ENCODE peak calls at places on chromosomes 12 and 14, in ten cellular contexts. I is astrocyte, M is GM23338, F is A673, E is GM23248, J is PC-3, Z is PC-9, O is GM12878, B is hepatocyte, W is fibroblast of lung. G is an unnamed sample.

GRCh38 chr12:15152864-15153263 is 68.4 kb downstream of the RERG start:
- DNase-seq in E (peak), M (no peak), W (peak), Z (no peak), F (peak), B (peak), O (no peak), J (peak), I (peak), G (no peak)

GRCh38 chr12:7433276-7433822 is 10.6 kb downstream of the CD163L1 start:
- DNase-seq in W (peak), M (no peak), E (peak), Z (peak), O (no peak), J (peak), F (peak), I (peak), B (no peak), G (no peak)

GRCh38 chr12:66279127-66279712 is 23.1 kb upstream of the HELB start:
- DNase-seq in I (peak), E (peak), F (peak), J (peak), O (no peak), M (peak), B (peak), Z (no peak), W (peak), G (no peak)

GRCh38 chr12:123150804-123151678 is at the start of gene PITPNM2:
- DNase-seq in B (peak), J (peak), Z (peak), E (peak), I (no peak), M (peak), O (no peak), W (peak), F (peak), G (peak)

GRCh38 chr12:1184402-1184801 is 193.4 kb downstream of the ERC1 start:
- DNase-seq in M (no peak), I (peak), J (peak), F (no peak), E (peak), Z (no peak), O (no peak), W (no peak), B (no peak), G (no peak)

GRCh38 chr12:44774815-44775411 is 101.2 kb downstream of the NELL2 start:
- DNase-seq in M (peak), E (peak), I (no peak), F (peak), Z (peak), W (no peak), B (peak), J (peak), O (no peak), G (no peak)

GRCh38 chr12:107318804-107319535 is 225.6 kb upstream of the CRY1 start:
- DNase-seq in Z (peak), B (peak), W (peak), F (peak), O (no peak), E (peak), M (peak), J (peak), I (peak), G (no peak)

GRCh38 chr12:116332705-116333380 is 55.4 kb upstream of the MED13L start:
- DNase-seq in W (no peak), J (no peak), E (no peak), M (no peak), I (no peak), O (no peak), Z (no peak), F (no peak), B (no peak), G (no peak)

GRCh38 chr14:103519043-103519836 is 3.4 kb downstream of the CKB start:
- DNase-seq in F (no peak), W (peak), Z (no peak), B (peak), M (no peak), O (no peak), E (peak), I (no peak), J (no peak), G (no peak)

GRCh38 chr14:37142835-37143499 is 29.4 kb downstream of the SLC25A21 start:
- DNase-seq in B (no peak), M (no peak), F (no peak), I (peak), J (peak), Z (peak), W (peak), E (peak), O (no peak), G (no peak)

GRCh38 chr12:91413591-91413990 is 231.0 kb upstream of the DCN start:
- DNase-seq in Z (peak), W (peak), M (no peak), O (no peak), E (peak), B (peak), J (peak), I (peak), F (no peak), G (no peak)

GRCh38 chr14:36520601-36521525 is 831 bp upstream of the NKX2-1 start:
- DNase-seq in I (no peak), E (peak), F (no peak), B (peak), Z (peak), W (peak), M (peak), O (no peak), J (peak), G (no peak)

GRCh38 chr14:95397325-95397724 is 77.6 kb upstream of the CLMN start:
- DNase-seq in W (no peak), O (no peak), I (no peak), Z (no peak), F (no peak), B (no peak), E (no peak), M (no peak), J (no peak), G (no peak)

GRCh38 chr14:104143071-104143470 is 4.7 kb downstream of the KIF26A start:
- DNase-seq in J (no peak), W (no peak), M (no peak), O (no peak), B (no peak), F (no peak), E (no peak), Z (no peak), I (no peak), G (no peak)

GRCh38 chr12:1880153-1880845 is 38.2 kb downstream of the CACNA2D4 start:
- DNase-seq in E (no peak), B (peak), I (no peak), J (no peak), M (no peak), Z (no peak), W (no peak), F (no peak), O (no peak), G (no peak)

GRCh38 chr12:78929075-78929418 is 64.5 kb downstream of the SYT1 start:
- DNase-seq in I (peak), M (no peak), B (no peak), O (no peak), Z (no peak), F (no peak), J (no peak), E (no peak), W (no peak), G (no peak)

GRCh38 chr12:12319501-12320322 is 30.3 kb downstream of the MANSC1 start:
- DNase-seq in E (peak), O (no peak), M (peak), I (peak), W (no peak), F (peak), B (peak), Z (no peak), J (no peak), G (no peak)

GRCh38 chr14:75063013-75063412 is 811 bp downstream of the ACYP1 start:
- DNase-seq in O (no peak), F (no peak), W (no peak), B (no peak), J (no peak), E (peak), I (no peak), Z (no peak), M (no peak), G (peak)
- H3K4me3 ChIP-seq in O (peak), F (peak), W (peak), B (peak), J (peak), E (peak), I (peak), Z (peak), M (peak), G (peak)

GRCh38 chr12:121467638-121468403 is 67.9 kb downstream of the RNF34 start:
- DNase-seq in O (no peak), E (peak), F (peak), B (peak), M (peak), I (no peak), J (no peak), W (peak), Z (no peak), G (no peak)
- TF ChIP-seq EZH2 in O (no peak), E (no peak), F (no peak), B (no peak), M (no peak), I (no peak), J (no peak), W (no peak), Z (no peak), G (no peak)

GRCh38 chr14:76956253-76957090 is 72.0 kb downstream of the IRF2BPL start:
- DNase-seq in I (peak), E (peak), F (peak), Z (peak), J (peak), B (peak), W (peak), M (peak), O (no peak), G (peak)
- H3K4me3 ChIP-seq in I (no peak), E (peak), F (peak), Z (peak), J (peak), B (no peak), W (peak), M (peak), O (peak), G (peak)

DNA sequence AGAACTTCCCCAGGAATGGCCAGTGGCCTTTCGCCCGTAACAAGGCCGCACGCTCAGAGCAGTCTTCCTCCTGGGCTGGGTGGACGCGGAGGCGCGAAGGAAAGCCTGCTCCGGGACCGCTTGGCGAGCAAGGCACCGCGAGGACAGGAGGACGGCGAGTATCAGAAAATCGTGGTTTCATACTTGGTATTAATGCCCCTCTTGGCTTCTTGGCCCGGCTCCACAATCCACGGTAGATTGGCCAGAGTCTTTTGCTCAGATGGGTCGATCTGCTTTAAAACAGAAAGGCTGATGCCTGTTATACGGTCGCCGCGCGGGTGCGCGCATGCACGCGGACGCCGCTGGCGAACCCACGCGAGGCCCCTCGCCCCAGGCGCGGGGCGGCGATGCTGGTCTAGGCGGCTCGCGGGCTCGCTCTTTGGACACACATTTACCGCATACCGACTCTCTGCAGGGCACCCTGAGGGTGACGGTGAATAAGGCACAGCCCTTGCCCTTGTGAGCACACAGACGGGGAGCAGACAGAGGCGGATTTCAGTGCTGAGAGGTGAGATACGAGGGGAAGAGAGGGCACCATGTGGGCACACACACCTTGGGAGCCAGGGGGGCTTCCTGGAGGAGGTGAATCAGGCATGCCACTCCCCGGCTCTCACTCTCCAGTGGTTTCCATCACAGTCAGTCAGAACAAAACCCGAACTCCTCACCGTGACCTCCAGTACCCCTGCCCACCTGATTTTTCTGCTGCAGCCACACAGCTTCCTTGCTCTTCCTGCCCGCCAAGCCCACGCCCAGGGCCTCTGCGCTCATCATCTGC is 100.7 kb downstream of the APAF1 start:
- DNase-seq in B (no peak), W (peak), M (peak), E (peak), O (no peak), I (no peak), J (no peak), F (no peak), Z (no peak), G (no peak)
- TF ChIP-seq EZH2 in B (no peak), W (no peak), M (no peak), E (no peak), O (no peak), I (no peak), J (no peak), F (no peak), Z (no peak), G (no peak)

G was measured in MM.1S.